ENCODE peak calls at places on chromosomes 4 and X, in five cellular contexts. One of them, this sample, is unnamed.

GRCh38 chr4:42865572-42866189 is 26.8 kb upstream of the GRXCR1 start:
- DNase-seq in heart left ventricle: no peak
- DNase-seq in HL-60: no peak
- DNase-seq in cardiac fibroblast: peak
- DNase-seq in psoas muscle: no peak
- DNase-seq in this sample: peak

GRCh38 chr4:187618701-187619278 is 376.8 kb upstream of the ZFP42 start:
- DNase-seq in cardiac fibroblast: peak
- DNase-seq in psoas muscle: no peak
- DNase-seq in HL-60: no peak
- DNase-seq in heart left ventricle: no peak
- DNase-seq in this sample: no peak

GRCh38 chr4:123110685-123111084 is 188.3 kb upstream of the NUDT6 start:
- DNase-seq in heart left ventricle: no peak
- DNase-seq in HL-60: no peak
- DNase-seq in cardiac fibroblast: peak
- DNase-seq in psoas muscle: no peak
- DNase-seq in this sample: no peak

GRCh38 chr4:83731609-83732008 is 195.7 kb downstream of the GPAT3 start:
- DNase-seq in HL-60: no peak
- DNase-seq in heart left ventricle: no peak
- DNase-seq in psoas muscle: no peak
- DNase-seq in cardiac fibroblast: peak
- DNase-seq in this sample: no peak

GRCh38 chr4:110055014-110055768 is 142.5 kb downstream of the EGF start:
- DNase-seq in cardiac fibroblast: peak
- DNase-seq in psoas muscle: no peak
- DNase-seq in heart left ventricle: no peak
- DNase-seq in HL-60: no peak
- DNase-seq in this sample: peak

GRCh38 chr4:154004859-154005520 is 216.1 kb upstream of the SFRP2 start:
- DNase-seq in HL-60: no peak
- DNase-seq in cardiac fibroblast: peak
- DNase-seq in heart left ventricle: no peak
- DNase-seq in psoas muscle: peak
- DNase-seq in this sample: no peak

GRCh38 chrX:15416133-15416993 is 32.1 kb upstream of the VEGFD start:
- DNase-seq in HL-60: no peak
- DNase-seq in cardiac fibroblast: peak
- DNase-seq in psoas muscle: no peak
- DNase-seq in heart left ventricle: no peak
- DNase-seq in this sample: no peak

GRCh38 chr4:183337833-183338232 is 15.6 kb upstream of the CLDN24 start:
- DNase-seq in HL-60: no peak
- DNase-seq in heart left ventricle: no peak
- DNase-seq in psoas muscle: no peak
- DNase-seq in cardiac fibroblast: no peak
- DNase-seq in this sample: no peak

GRCh38 chrX:149916745-149917392 is 12.5 kb upstream of the HSFX4 start:
- DNase-seq in HL-60: no peak
- DNase-seq in psoas muscle: no peak
- DNase-seq in heart left ventricle: no peak
- DNase-seq in cardiac fibroblast: no peak
- DNase-seq in this sample: peak

GRCh38 chr4:94534401-94535312 is 82.9 kb downstream of the PDLIM5 start:
- DNase-seq in HL-60: no peak
- DNase-seq in heart left ventricle: no peak
- DNase-seq in cardiac fibroblast: no peak
- DNase-seq in psoas muscle: no peak
- DNase-seq in this sample: peak

GRCh38 chrX:119726900-119727555 is 31.4 kb upstream of the SOWAHD start:
- DNase-seq in cardiac fibroblast: no peak
- DNase-seq in psoas muscle: no peak
- DNase-seq in heart left ventricle: no peak
- DNase-seq in HL-60: no peak
- DNase-seq in this sample: no peak

GRCh38 chr4:32562010-32562409 is 1841.8 kb downstream of the PCDH7 start:
- DNase-seq in heart left ventricle: no peak
- DNase-seq in cardiac fibroblast: no peak
- DNase-seq in psoas muscle: no peak
- DNase-seq in HL-60: no peak
- DNase-seq in this sample: no peak

GRCh38 chrX:110665636-110666035 is 130.0 kb downstream of the CHRDL1 start:
- DNase-seq in heart left ventricle: no peak
- DNase-seq in cardiac fibroblast: peak
- DNase-seq in HL-60: no peak
- DNase-seq in psoas muscle: peak
- DNase-seq in this sample: no peak

GRCh38 chr4:120915311-120915710 is 7.2 kb downstream of the PRDM5 start:
- DNase-seq in HL-60: no peak
- DNase-seq in psoas muscle: no peak
- DNase-seq in heart left ventricle: no peak
- DNase-seq in cardiac fibroblast: no peak
- DNase-seq in this sample: no peak

GRCh38 chrX:21166302-21166982 is 207.8 kb upstream of the CNKSR2 start:
- DNase-seq in heart left ventricle: no peak
- DNase-seq in psoas muscle: no peak
- DNase-seq in HL-60: no peak
- DNase-seq in cardiac fibroblast: peak
- DNase-seq in this sample: no peak

GRCh38 chr4:101689220-101689619 is 101.3 kb upstream of the BANK1 start:
- DNase-seq in cardiac fibroblast: no peak
- DNase-seq in heart left ventricle: no peak
- DNase-seq in HL-60: no peak
- DNase-seq in psoas muscle: no peak
- DNase-seq in this sample: no peak

GRCh38 chr4:101695176-101695575 is 95.4 kb upstream of the BANK1 start:
- DNase-seq in heart left ventricle: no peak
- DNase-seq in psoas muscle: no peak
- DNase-seq in cardiac fibroblast: peak
- DNase-seq in HL-60: no peak
- DNase-seq in this sample: no peak

GRCh38 chr4:101696276-101697010 is 94.1 kb upstream of the BANK1 start:
- DNase-seq in cardiac fibroblast: no peak
- DNase-seq in HL-60: no peak
- DNase-seq in psoas muscle: no peak
- DNase-seq in heart left ventricle: no peak
- DNase-seq in this sample: no peak

GRCh38 chr4:101697266-101697665 is 93.3 kb upstream of the BANK1 start:
- DNase-seq in psoas muscle: no peak
- DNase-seq in heart left ventricle: no peak
- DNase-seq in HL-60: no peak
- DNase-seq in cardiac fibroblast: no peak
- DNase-seq in this sample: no peak

DNA sequence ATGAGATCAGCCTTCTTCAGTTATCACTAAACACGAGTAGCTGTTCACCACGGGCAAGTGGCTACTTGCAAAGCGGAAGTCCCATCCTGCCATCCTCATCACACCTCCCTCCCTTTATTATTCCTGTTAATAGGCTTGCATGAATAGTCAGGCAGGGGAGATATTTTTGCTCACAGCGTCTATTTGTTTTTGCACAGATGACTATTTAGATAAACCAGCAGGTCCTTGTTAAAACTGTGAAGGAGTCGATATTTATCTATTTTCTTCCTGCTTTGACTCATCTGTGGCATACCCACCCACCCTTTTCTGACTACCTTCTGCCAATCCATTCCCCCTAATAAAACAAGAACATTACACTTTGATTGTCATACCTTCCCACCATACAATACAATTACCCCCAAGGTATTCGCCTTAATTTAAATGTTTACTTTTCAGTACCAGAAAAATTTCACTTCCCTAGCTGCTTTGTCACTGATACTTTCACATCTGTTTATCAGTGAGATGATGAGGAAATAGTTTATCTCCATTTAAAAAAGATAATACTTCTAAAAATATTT is 96.6 kb upstream of the BANK1 start:
- DNase-seq in psoas muscle: no peak
- DNase-seq in cardiac fibroblast: no peak
- DNase-seq in heart left ventricle: no peak
- DNase-seq in HL-60: no peak
- DNase-seq in this sample: peak
- H3K4me3 ChIP-seq in psoas muscle: no peak
- H3K4me3 ChIP-seq in cardiac fibroblast: no peak
- H3K4me3 ChIP-seq in heart left ventricle: no peak
- H3K4me3 ChIP-seq in HL-60: no peak
- H3K4me3 ChIP-seq in this sample: no peak

GRCh38 chr4:76588268-76588667 is 153.2 kb downstream of the SHROOM3 start:
- DNase-seq in HL-60: no peak
- DNase-seq in cardiac fibroblast: no peak
- DNase-seq in psoas muscle: no peak
- DNase-seq in heart left ventricle: no peak
- DNase-seq in this sample: no peak

GRCh38 chr4:76585270-76585669 is 150.2 kb downstream of the SHROOM3 start:
- DNase-seq in psoas muscle: no peak
- DNase-seq in heart left ventricle: no peak
- DNase-seq in cardiac fibroblast: peak
- DNase-seq in HL-60: no peak
- DNase-seq in this sample: no peak

GRCh38 chr4:76584235-76585152 is 149.5 kb downstream of the SHROOM3 start:
- DNase-seq in heart left ventricle: no peak
- DNase-seq in HL-60: no peak
- DNase-seq in cardiac fibroblast: no peak
- DNase-seq in psoas muscle: no peak
- DNase-seq in this sample: no peak

GRCh38 chr4:76582817-76583087 is 147.7 kb downstream of the SHROOM3 start:
- DNase-seq in HL-60: no peak
- DNase-seq in heart left ventricle: no peak
- DNase-seq in cardiac fibroblast: no peak
- DNase-seq in psoas muscle: no peak
- DNase-seq in this sample: no peak

DNA sequence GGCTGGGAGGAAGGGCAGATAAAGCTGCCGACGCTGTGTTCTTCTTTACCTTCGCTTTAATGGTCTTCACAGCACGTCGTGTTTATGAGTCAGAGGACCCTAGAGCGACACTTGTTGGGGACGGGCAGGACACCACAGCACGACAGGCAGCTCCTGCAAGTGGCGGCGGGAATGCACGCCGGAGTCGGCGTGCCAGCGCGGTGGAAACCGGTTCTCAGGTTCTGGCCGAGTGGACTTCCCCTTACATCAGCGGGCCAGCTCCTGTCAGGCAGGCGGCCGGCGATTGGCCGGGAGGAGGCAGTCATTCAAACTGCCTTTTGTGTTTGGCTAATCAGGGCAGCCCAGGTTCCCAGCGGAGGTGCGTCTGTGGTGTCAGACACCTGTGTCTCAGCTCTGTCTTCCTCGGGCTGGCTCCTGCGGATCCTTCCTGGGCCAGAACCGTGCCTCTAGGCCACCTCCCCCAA is 150.9 kb downstream of the SHROOM3 start:
- DNase-seq in psoas muscle: peak
- DNase-seq in cardiac fibroblast: peak
- DNase-seq in heart left ventricle: peak
- DNase-seq in HL-60: no peak
- DNase-seq in this sample: no peak
- TF ChIP-seq CTCF in psoas muscle: no peak
- TF ChIP-seq CTCF in cardiac fibroblast: peak
- TF ChIP-seq CTCF in heart left ventricle: no peak
- TF ChIP-seq CTCF in HL-60: no peak
- TF ChIP-seq CTCF in this sample: no peak

GRCh38 chrX:68894513-68895338 is 65.9 kb downstream of the EFNB1 start:
- DNase-seq in psoas muscle: peak
- DNase-seq in cardiac fibroblast: peak
- DNase-seq in HL-60: peak
- DNase-seq in heart left ventricle: peak
- DNase-seq in this sample: no peak
- H3K4me3 ChIP-seq in psoas muscle: peak
- H3K4me3 ChIP-seq in cardiac fibroblast: no peak
- H3K4me3 ChIP-seq in HL-60: no peak
- H3K4me3 ChIP-seq in heart left ventricle: peak
- H3K4me3 ChIP-seq in this sample: no peak

GRCh38 chrX:100098660-100099375 is 311.3 kb downstream of the PCDH19 start:
- DNase-seq in cardiac fibroblast: peak
- DNase-seq in heart left ventricle: no peak
- DNase-seq in psoas muscle: no peak
- DNase-seq in HL-60: no peak
- DNase-seq in this sample: no peak
- TF ChIP-seq CTCF in cardiac fibroblast: no peak
- TF ChIP-seq CTCF in heart left ventricle: no peak
- TF ChIP-seq CTCF in psoas muscle: no peak
- TF ChIP-seq CTCF in HL-60: no peak
- TF ChIP-seq CTCF in this sample: no peak

DNA sequence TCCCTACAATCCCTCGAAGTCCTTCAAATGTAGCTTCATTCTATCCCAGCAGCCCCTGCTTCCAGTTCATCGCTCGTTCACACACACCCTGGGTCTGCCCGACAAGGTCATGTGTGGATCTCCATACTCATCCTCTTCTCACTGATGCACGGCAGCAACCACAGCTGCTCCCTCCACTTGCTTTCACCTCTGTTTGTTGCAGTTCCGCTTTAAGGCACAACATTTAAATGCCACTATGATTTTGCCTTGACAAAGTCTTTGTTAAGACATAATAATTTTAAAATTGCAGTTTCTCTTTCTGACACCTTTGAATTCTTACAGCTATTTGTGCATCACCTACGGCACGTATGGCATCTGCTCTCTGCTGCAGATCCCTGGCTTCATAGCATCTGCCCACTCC is 1.8 kb downstream of the ODAPH start:
- DNase-seq in heart left ventricle: no peak
- DNase-seq in psoas muscle: no peak
- DNase-seq in HL-60: no peak
- DNase-seq in cardiac fibroblast: no peak
- DNase-seq in this sample: no peak
- H3K4me3 ChIP-seq in heart left ventricle: no peak
- H3K4me3 ChIP-seq in psoas muscle: no peak
- H3K4me3 ChIP-seq in HL-60: no peak
- H3K4me3 ChIP-seq in cardiac fibroblast: no peak
- H3K4me3 ChIP-seq in this sample: no peak

This sample was measured in GM12864.